ENCODE peak calls at places on chromosomes 7 and 10, in five cellular contexts. Z is progenitor cell of endocrine pancreas, N is keratinocyte, T is HCEC 1CT, S is endodermal cell. O is an unnamed sample.

GRCh38 chr10:118962159-118962863 is 67.2 kb upstream of the NANOS1 start:
- DNase-seq in Z (no peak), N (no peak), S (peak), T (no peak), O (no peak)

GRCh38 chr10:28925154-28925663 is 247.9 kb downstream of the BAMBI start:
- DNase-seq in S (peak), T (no peak), Z (no peak), N (no peak), O (no peak)

GRCh38 chr10:31318382-31318853 is 598 bp upstream of the ZEB1 start:
- DNase-seq in Z (no peak), N (no peak), T (peak), S (no peak), O (peak)

GRCh38 chr10:3757638-3758490 is 27.1 kb downstream of the KLF6 start:
- DNase-seq in S (no peak), N (peak), T (no peak), Z (no peak), O (peak)

GRCh38 chr7:21959387-21959776 is 13.7 kb upstream of the CDCA7L start:
- DNase-seq in S (no peak), Z (no peak), N (no peak), T (no peak), O (no peak)

GRCh38 chr7:2736411-2736914 is 48.5 kb downstream of the AMZ1 start:
- DNase-seq in S (no peak), T (no peak), Z (no peak), N (no peak), O (no peak)

GRCh38 chr10:125626671-125627070 is 56.3 kb downstream of the TEX36 start:
- DNase-seq in Z (no peak), S (no peak), T (no peak), N (no peak), O (no peak)

GRCh38 chr10:110304780-110305421 is at the start of gene SMNDC1:
- DNase-seq in Z (peak), T (peak), N (peak), S (peak), O (peak)

GRCh38 chr10:97053285-97053684 is 132.5 kb downstream of the SLIT1 start:
- DNase-seq in T (no peak), S (peak), N (no peak), Z (no peak), O (no peak)

GRCh38 chr7:100785878-100786277 is 41.4 kb downstream of the EPHB4 start:
- DNase-seq in Z (no peak), N (no peak), S (peak), T (no peak), O (no peak)

GRCh38 chr10:34280599-34281374 is 534.3 kb downstream of the PARD3 start:
- DNase-seq in S (peak), N (peak), T (peak), Z (no peak), O (peak)

GRCh38 chr7:95205821-95206220 is 118.5 kb downstream of the PON1 start:
- DNase-seq in N (no peak), S (no peak), Z (no peak), T (peak), O (peak)

GRCh38 chr7:45987521-45988290 is 66.6 kb upstream of the IGFBP3 start:
- DNase-seq in Z (no peak), T (no peak), N (no peak), S (peak), O (no peak)

GRCh38 chr10:87927091-87927490 is 63.7 kb downstream of the PTEN start:
- DNase-seq in T (peak), S (no peak), N (no peak), Z (no peak), O (no peak)

GRCh38 chr10:124712704-124713407 is 31.3 kb downstream of the FAM53B start:
- DNase-seq in Z (no peak), S (no peak), T (no peak), N (no peak), O (no peak)

GRCh38 chr7:55078465-55079372 is 59.9 kb downstream of the EGFR start:
- DNase-seq in S (peak), T (no peak), Z (no peak), N (no peak), O (no peak)